ENCODE peak calls at places on chromosomes 2 and 18, in nine cellular contexts. Q, O, V, N, S, Y, L, X and G are unnamed samples.

GRCh38 chr2:181998045-181998444 is 12.4 kb downstream of the PPP1R1C start:
- DNase-seq in V (peak), L (no peak), X (no peak), Y (peak), O (no peak), N (no peak), S (no peak), Q (peak), G (no peak)

GRCh38 chr2:152436148-152436547 is 101.2 kb downstream of the FMNL2 start:
- DNase-seq in O (no peak), S (no peak), V (no peak), N (no peak), Y (no peak), L (no peak), Q (no peak), X (no peak), G (no peak)

GRCh38 chr18:23631746-23632145 is 31.0 kb downstream of the ANKRD29 start:
- DNase-seq in L (no peak), O (no peak), S (no peak), N (no peak), V (peak), Q (no peak), Y (no peak), X (no peak), G (no peak)

GRCh38 chr2:135030826-135031225 is 16.4 kb downstream of the MAP3K19 start:
- DNase-seq in Q (no peak), N (peak), O (no peak), X (no peak), L (no peak), Y (no peak), V (no peak), S (no peak), G (no peak)

GRCh38 chr2:235793163-235793752 is 299.4 kb downstream of the AGAP1 start:
- DNase-seq in V (no peak), X (peak), O (peak), Q (no peak), L (no peak), S (no peak), N (peak), Y (peak), G (no peak)

GRCh38 chr2:232013701-232014353 is 52.3 kb downstream of the DIS3L2 start:
- DNase-seq in O (no peak), Y (no peak), V (peak), X (no peak), S (no peak), Q (no peak), N (peak), L (no peak), G (no peak)

GRCh38 chr2:10923965-10924364 is 12.2 kb downstream of the KCNF1 start:
- DNase-seq in Y (no peak), Q (no peak), V (no peak), S (no peak), X (no peak), L (no peak), O (no peak), N (no peak), G (no peak)

GRCh38 chr2:205771666-205772065 is 89.4 kb downstream of the NRP2 start:
- DNase-seq in V (no peak), X (no peak), L (no peak), Q (no peak), S (no peak), Y (no peak), O (no peak), N (no peak), G (no peak)

GRCh38 chr18:50092250-50092780 is 102.6 kb downstream of the MYO5B start:
- DNase-seq in O (no peak), N (no peak), V (no peak), S (no peak), X (no peak), L (no peak), Y (no peak), Q (no peak), G (no peak)

GRCh38 chr2:102438124-102438523 is 15.2 kb downstream of the IL18RAP start:
- DNase-seq in N (no peak), Q (no peak), Y (no peak), S (no peak), L (no peak), O (no peak), X (no peak), V (no peak), G (no peak)

GRCh38 chr2:1660656-1661650 is 83.4 kb downstream of the PXDN start:
- DNase-seq in X (no peak), S (no peak), Q (no peak), N (no peak), O (no peak), L (no peak), V (no peak), Y (no peak), G (no peak)

GRCh38 chr2:223601932-223602676 is at the start of gene SCG2:
- DNase-seq in X (peak), N (peak), S (peak), L (no peak), V (peak), Y (peak), O (peak), Q (no peak), G (no peak)

GRCh38 chr2:238786792-238787490 is 60.9 kb upstream of the TWIST2 start:
- DNase-seq in V (peak), O (no peak), Y (no peak), L (no peak), Q (no peak), N (no peak), X (no peak), S (no peak), G (no peak)

GRCh38 chr2:170255971-170256370 is 78.0 kb downstream of the MYO3B start:
- DNase-seq in L (no peak), Q (no peak), V (no peak), Y (no peak), S (no peak), N (no peak), O (no peak), X (no peak), G (no peak)

GRCh38 chr18:3454365-3455089 is 4.6 kb downstream of the TGIF1 start:
- DNase-seq in N (no peak), X (no peak), O (no peak), Q (no peak), V (peak), Y (peak), S (no peak), L (no peak), G (no peak)

GRCh38 chr2:46977266-46977665 is 61.7 kb upstream of the MCFD2 start:
- DNase-seq in N (no peak), O (no peak), Y (no peak), S (no peak), V (no peak), L (no peak), Q (no peak), X (no peak), G (no peak)

GRCh38 chr2:130920417-130921030 is 83.8 kb downstream of the ARHGEF4 start:
- DNase-seq in Y (peak), S (peak), V (peak), L (peak), O (peak), N (peak), Q (peak), X (peak), G (no peak)

GRCh38 chr2:160389875-160390274 is 103.7 kb downstream of the RBMS1 start:
- DNase-seq in O (no peak), Y (no peak), V (no peak), L (no peak), X (no peak), S (no peak), Q (no peak), N (no peak), G (no peak)

GRCh38 chr2:36408198-36408703 is 52.7 kb downstream of the CRIM1 start:
- DNase-seq in V (no peak), Q (no peak), O (no peak), X (peak), N (no peak), S (no peak), L (no peak), Y (no peak), G (no peak)

GRCh38 chr2:54534625-54535024 is 78.5 kb downstream of the SPTBN1 start:
- DNase-seq in N (no peak), L (no peak), X (no peak), O (no peak), Y (no peak), V (no peak), S (no peak), Q (no peak), G (no peak)

GRCh38 chr2:120874876-120875275 is 139.2 kb downstream of the GLI2 start:
- DNase-seq in S (no peak), O (no peak), X (no peak), Q (no peak), Y (no peak), N (no peak), L (no peak), V (no peak), G (no peak)

GRCh38 chr2:213187386-213187785 is 36.0 kb upstream of the IKZF2 start:
- DNase-seq in V (no peak), Y (no peak), O (no peak), N (no peak), S (no peak), L (no peak), Q (no peak), X (no peak), G (no peak)

GRCh38 chr18:45719106-45719505 is 4.9 kb upstream of the SLC14A1 start:
- DNase-seq in N (no peak), L (no peak), Y (no peak), V (no peak), Q (no peak), O (no peak), X (no peak), S (no peak), G (no peak)

GRCh38 chr2:101265893-101266499 is 13.3 kb downstream of the CNOT11 start:
- DNase-seq in O (no peak), L (no peak), V (no peak), X (peak), Q (no peak), N (no peak), S (no peak), Y (peak), G (no peak)

GRCh38 chr2:46461716-46462171 is 17.6 kb upstream of the TMEM247 start:
- DNase-seq in L (no peak), V (no peak), N (no peak), Y (no peak), X (no peak), Q (no peak), O (no peak), S (no peak), G (no peak)

GRCh38 chr2:63465633-63466032 is 122.6 kb downstream of the WDPCP start:
- DNase-seq in L (no peak), S (no peak), Q (no peak), Y (no peak), N (no peak), V (no peak), O (no peak), X (no peak), G (no peak)

GRCh38 chr2:102100371-102101096 is 42.0 kb upstream of the IL1R1 start:
- DNase-seq in S (no peak), N (no peak), L (no peak), Y (no peak), O (peak), V (no peak), X (no peak), Q (no peak), G (no peak)

GRCh38 chr2:164054651-164055050 is 318.8 kb upstream of the FIGN start:
- DNase-seq in N (no peak), O (no peak), X (no peak), S (no peak), V (no peak), Q (no peak), Y (no peak), L (no peak), G (no peak)

GRCh38 chr2:211692689-211693088 is 845.9 kb downstream of the ERBB4 start:
- DNase-seq in X (no peak), V (no peak), L (no peak), N (no peak), S (no peak), Q (no peak), Y (no peak), O (no peak), G (no peak)

GRCh38 chr2:154591294-154591693 is 107.2 kb upstream of the KCNJ3 start:
- DNase-seq in O (no peak), Q (no peak), V (no peak), L (no peak), Y (no peak), S (no peak), X (no peak), N (no peak), G (no peak)